ENCODE peak calls at places on chromosomes 1 and 21, in four cellular contexts. K is K562, H is SK-N-SH, P is HepG2. D is an unnamed sample.

GRCh38 chr1:219463629-219464028 is 149.3 kb downstream of the ZC3H11B start:
- DNase-seq in H (no peak), K (no peak), P (no peak), D (no peak)

GRCh38 chr1:57832616-57833015 is 408.8 kb upstream of the DAB1 start:
- DNase-seq in H (no peak), K (no peak), P (no peak), D (no peak)

GRCh38 chr1:93753766-93754763 is 72.4 kb upstream of the BCAR3 start:
- DNase-seq in H (no peak), K (no peak), P (peak), D (no peak)

GRCh38 chr1:246153796-246154212 is 353.3 kb downstream of the SMYD3 start:
- DNase-seq in H (no peak), P (no peak), K (peak), D (peak)

GRCh38 chr1:94713472-94714141 is 106.5 kb upstream of the SLC44A3 start:
- DNase-seq in K (no peak), P (peak), H (peak), D (peak)

GRCh38 chr1:247409869-247410544 is 6.0 kb upstream of the NLRP3 start:
- DNase-seq in P (no peak), H (no peak), K (no peak), D (no peak)

GRCh38 chr1:121544500-121544899 is 359.7 kb downstream of the SRGAP2C start:
- DNase-seq in H (no peak), K (no peak), P (no peak), D (no peak)

GRCh38 chr21:25569084-25569483 is 38.2 kb downstream of the MRPL39 start:
- DNase-seq in P (no peak), K (no peak), H (no peak), D (no peak)

GRCh38 chr1:169046671-169047070 is 59.8 kb upstream of the ATP1B1 start:
- DNase-seq in P (no peak), K (no peak), H (no peak), D (no peak)

GRCh38 chr1:205563927-205564441 is 59.5 kb downstream of the CDK18 start:
- DNase-seq in P (no peak), H (no peak), K (no peak), D (no peak)

GRCh38 chr1:111585461-111586100 is 34.0 kb upstream of the RAP1A start:
- DNase-seq in H (no peak), P (no peak), K (no peak), D (no peak)

GRCh38 chr1:203557390-203557789 is 63.4 kb downstream of the OPTC start:
- DNase-seq in K (no peak), H (no peak), P (no peak), D (no peak)

GRCh38 chr1:15936025-15936424 is 39.9 kb downstream of the ZBTB17 start:
- DNase-seq in K (no peak), H (no peak), P (no peak), D (no peak)

GRCh38 chr1:32969556-32969955 is 4.9 kb upstream of the RNF19B start:
- DNase-seq in P (no peak), H (no peak), K (no peak), D (no peak)

GRCh38 chr1:32967863-32968571 is 3.4 kb upstream of the RNF19B start:
- DNase-seq in K (no peak), H (no peak), P (no peak), D (no peak)

GRCh38 chr1:32971576-32971975 is 7.0 kb upstream of the RNF19B start:
- DNase-seq in K (no peak), H (no peak), P (no peak), D (no peak)

GRCh38 chr1:32972814-32973428 is 8.3 kb upstream of the RNF19B start:
- DNase-seq in P (no peak), K (no peak), H (peak), D (no peak)

GRCh38 chr1:32971156-32971555 is 6.5 kb upstream of the RNF19B start:
- DNase-seq in K (no peak), P (no peak), H (no peak), D (no peak)
- TF ChIP-seq ELF1 in K (no peak), P (no peak), H (no peak), D (no peak)

DNA sequence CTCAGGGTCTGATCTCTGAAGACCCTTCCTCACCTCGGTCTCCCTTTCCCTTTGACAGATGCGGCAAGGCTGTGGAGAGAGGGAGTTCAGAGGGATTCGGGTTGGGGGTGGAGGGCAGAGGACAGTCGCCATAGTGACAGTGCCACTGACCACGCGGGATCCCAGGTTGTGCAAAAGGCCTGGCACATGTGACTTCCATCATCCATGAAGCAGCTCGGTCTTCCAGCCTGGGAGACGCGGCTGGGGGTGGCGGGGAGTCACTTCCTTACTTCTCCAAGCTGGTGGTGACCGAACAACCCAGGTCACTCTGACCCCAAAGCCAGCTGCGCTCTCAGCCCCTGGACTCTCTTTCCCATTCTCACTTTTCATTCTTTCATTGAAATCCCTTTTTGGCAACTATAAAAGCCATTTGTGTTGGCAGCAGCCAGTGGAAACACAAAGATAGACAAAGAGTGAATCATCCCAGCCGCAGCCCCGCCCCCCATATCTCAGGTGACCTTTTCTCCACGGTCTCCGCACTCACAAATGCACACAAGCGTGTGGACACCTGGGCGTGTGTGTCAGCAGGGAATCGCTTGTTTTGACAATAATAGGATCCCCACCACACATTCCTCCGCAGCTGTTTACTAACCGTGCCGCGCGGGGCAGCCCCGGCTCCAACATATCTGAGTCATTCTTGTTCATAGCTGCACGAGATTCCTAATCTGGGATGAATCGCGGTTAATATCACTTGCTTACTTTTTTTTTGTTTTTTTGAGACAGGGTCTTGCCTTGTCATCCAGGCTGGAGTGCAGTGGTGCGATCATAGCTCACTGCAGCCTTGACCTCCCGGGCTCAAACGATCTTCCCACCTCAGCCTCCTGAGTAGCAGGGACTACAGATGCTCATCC is 68.3 kb downstream of the DHRS3 start:
- DNase-seq in P (peak), H (no peak), K (peak), D (peak)
- TF ChIP-seq ELF1 in P (no peak), H (no peak), K (no peak), D (no peak)

DNA sequence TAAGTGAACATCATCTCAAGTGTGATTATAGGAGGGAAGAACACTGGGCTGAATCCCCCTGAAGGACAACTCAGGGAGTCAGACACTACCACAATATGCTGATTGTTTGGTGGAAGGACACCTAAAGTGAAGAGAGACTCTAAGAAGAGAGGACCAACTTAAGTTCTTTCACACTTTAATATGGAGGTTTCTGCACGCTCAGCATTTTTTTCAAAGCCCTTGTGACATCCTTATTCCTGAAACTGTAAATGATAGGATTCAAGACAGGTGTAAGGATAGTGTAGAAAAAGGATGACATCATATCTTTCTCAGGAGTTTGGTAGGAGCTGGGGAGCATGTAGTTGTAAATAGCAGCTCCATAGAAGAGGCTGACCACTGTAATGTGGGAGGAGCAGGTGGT is 4.8 kb downstream of the OR2T10 start:
- DNase-seq in H (no peak), P (no peak), K (no peak), D (no peak)
- TF ChIP-seq ELF1 in H (no peak), P (no peak), K (no peak), D (no peak)

DNA sequence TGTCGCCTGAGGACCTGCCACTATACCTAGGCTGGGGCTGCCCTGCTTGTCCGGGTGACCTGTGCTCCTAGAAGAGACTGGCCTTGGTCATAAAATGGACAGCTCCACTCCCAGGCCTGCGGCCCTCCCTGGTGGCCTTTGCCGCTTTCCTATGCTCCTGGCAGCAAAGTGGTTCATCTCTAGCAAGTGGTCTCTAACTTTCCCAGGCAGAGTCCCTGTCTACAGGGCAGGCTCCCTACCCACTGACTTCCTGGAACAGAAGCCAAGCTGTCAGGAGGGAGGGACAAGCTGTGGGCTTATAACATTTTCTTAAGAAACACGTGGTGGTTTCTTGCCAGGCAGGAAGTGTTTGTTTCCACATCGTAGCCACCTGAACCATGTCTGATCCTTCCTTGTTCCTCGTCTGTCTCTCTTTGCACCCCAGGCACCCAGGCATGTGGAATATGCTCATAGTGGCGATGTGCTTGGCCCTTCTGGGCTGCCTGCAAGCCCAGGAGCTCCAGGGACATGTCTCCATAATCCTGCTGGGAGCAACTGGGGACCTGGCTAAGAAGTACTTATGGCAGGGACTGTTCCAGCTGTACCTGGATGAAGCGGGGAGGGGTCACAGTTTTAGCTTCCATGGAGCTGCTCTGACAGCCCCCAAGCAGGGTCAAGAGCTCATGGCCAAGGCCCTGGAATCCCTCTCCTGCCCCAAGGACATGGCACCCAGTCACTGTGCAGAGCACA is 10.1 kb downstream of the H6PD start:
- DNase-seq in K (no peak), P (no peak), H (no peak), D (no peak)
- TF ChIP-seq ELF1 in K (no peak), P (no peak), H (no peak), D (no peak)

DNA sequence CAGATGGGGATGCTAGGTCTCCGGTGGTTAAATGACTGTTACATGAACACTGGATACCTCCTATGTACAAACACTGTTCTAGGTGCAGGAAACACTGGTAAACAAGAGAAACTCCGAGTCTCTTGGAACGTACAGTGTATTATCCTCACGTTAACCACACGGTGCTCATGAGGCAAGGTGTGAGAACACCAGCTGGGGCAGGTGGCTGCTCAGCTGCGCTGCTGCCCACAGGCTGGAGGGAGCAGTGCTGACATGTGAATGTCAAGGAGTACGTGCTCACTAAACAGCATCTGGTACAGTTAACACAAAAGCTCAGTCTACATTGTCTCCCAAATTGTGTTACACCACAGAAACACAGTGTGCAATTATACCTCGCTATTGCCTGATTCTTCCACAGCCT is 138.5 kb downstream of the GLIS1 start:
- DNase-seq in K (no peak), H (no peak), P (no peak), D (no peak)
- TF ChIP-seq ELF1 in K (no peak), H (no peak), P (no peak), D (no peak)

GRCh38 chr21:31284797-31285397 is 59.2 kb downstream of the TIAM1 start:
- DNase-seq in K (no peak), P (no peak), H (no peak), D (peak)
- TF ChIP-seq ELF1 in K (no peak), P (no peak), H (no peak), D (no peak)

DNA sequence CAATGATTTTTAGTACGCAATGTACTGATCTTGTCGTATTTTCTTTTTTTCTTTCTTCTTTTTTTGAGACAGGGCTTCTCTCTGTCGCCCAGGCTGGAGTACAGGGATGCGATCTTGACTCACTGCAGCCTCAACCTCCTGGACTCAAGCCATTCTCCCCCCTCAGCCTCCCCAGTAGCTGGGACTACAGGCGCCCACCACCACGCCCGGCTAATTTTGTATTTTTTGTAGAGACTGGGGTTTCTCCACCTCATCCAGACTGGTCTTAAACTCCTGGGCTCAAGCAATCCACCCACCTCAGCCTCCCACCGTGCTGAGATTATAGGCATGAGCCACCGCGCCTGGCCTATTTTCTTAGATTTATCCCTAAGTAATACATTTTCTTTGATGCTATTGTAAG is 43.9 kb upstream of the COL6A2 start:
- DNase-seq in H (no peak), P (no peak), K (no peak), D (no peak)
- TF ChIP-seq ELF1 in H (no peak), P (no peak), K (no peak), D (no peak)

GRCh38 chr1:183443025-183443424 is 24.8 kb upstream of the NMNAT2 start:
- DNase-seq in P (no peak), K (no peak), H (peak), D (no peak)
- TF ChIP-seq ELF1 in P (no peak), K (no peak), H (no peak), D (no peak)

GRCh38 chr1:12013317-12013588 is 6.0 kb upstream of the MIIP start:
- DNase-seq in P (no peak), H (no peak), K (no peak), D (no peak)

GRCh38 chr1:12014141-12014981 is 4.9 kb upstream of the MIIP start:
- DNase-seq in K (peak), P (no peak), H (no peak), D (no peak)

GRCh38 chr1:12016182-12016581 is 3.1 kb upstream of the MIIP start:
- DNase-seq in P (no peak), K (no peak), H (no peak), D (no peak)

GRCh38 chr1:12015499-12015898 is 3.8 kb upstream of the MIIP start:
- DNase-seq in P (no peak), H (no peak), K (no peak), D (no peak)

GRCh38 chr1:12015001-12015491 is 4.3 kb upstream of the MIIP start:
- DNase-seq in H (no peak), P (no peak), K (no peak), D (no peak)
- TF ChIP-seq ELF1 in H (no peak), P (no peak), K (no peak), D (no peak)